ENCODE peak calls at places on chromosomes 12 and 14, in four cellular contexts. One of them, this sample, is unnamed.

GRCh38 chr12:79706156-79706555 is 15.4 kb upstream of the PAWR start:
- DNase-seq in H9: no peak
- DNase-seq in mesenchymal stem cell: no peak
- DNase-seq in neuronal stem cell: no peak
- DNase-seq in this sample: peak; percentile 94

GRCh38 chr12:78167510-78167909 is 336.8 kb downstream of the NAV3 start:
- DNase-seq in mesenchymal stem cell: no peak
- DNase-seq in neuronal stem cell: no peak
- DNase-seq in H9: no peak
- DNase-seq in this sample: no peak

GRCh38 chr14:102903248-102903888 is 19.1 kb upstream of the AMN start:
- DNase-seq in mesenchymal stem cell: no peak
- DNase-seq in neuronal stem cell: no peak
- DNase-seq in H9: no peak
- DNase-seq in this sample: no peak

GRCh38 chr14:35339761-35340406 is 47.7 kb downstream of the PSMA6 start:
- DNase-seq in mesenchymal stem cell: no peak
- DNase-seq in neuronal stem cell: no peak
- DNase-seq in H9: no peak
- DNase-seq in this sample: no peak

GRCh38 chr14:92507174-92507768 is 6.3 kb upstream of the RIN3 start:
- DNase-seq in mesenchymal stem cell: no peak
- DNase-seq in H9: no peak
- DNase-seq in neuronal stem cell: no peak
- DNase-seq in this sample: no peak

GRCh38 chr12:68648179-68648578 is 37.5 kb downstream of the RAP1B start:
- DNase-seq in H9: no peak
- DNase-seq in mesenchymal stem cell: peak; percentile 71
- DNase-seq in neuronal stem cell: no peak
- DNase-seq in this sample: no peak

GRCh38 chr12:64680235-64680634 is 69.9 kb downstream of the RASSF3 start:
- DNase-seq in mesenchymal stem cell: no peak
- DNase-seq in H9: no peak
- DNase-seq in neuronal stem cell: no peak
- DNase-seq in this sample: no peak

GRCh38 chr12:32896438-32897275 is at the start of gene PKP2:
- DNase-seq in H9: peak; percentile 97
- DNase-seq in mesenchymal stem cell: peak; percentile 45
- DNase-seq in neuronal stem cell: peak; percentile 69
- DNase-seq in this sample: peak; percentile 98

GRCh38 chr14:105491366-105492006 is 440 bp downstream of the TEDC1 start:
- DNase-seq in neuronal stem cell: no peak
- DNase-seq in mesenchymal stem cell: peak; percentile 49
- DNase-seq in H9: peak; percentile 80
- DNase-seq in this sample: peak; percentile 77

GRCh38 chr12:123085730-123086487 is 65.0 kb downstream of the PITPNM2 start:
- DNase-seq in neuronal stem cell: no peak
- DNase-seq in H9: no peak
- DNase-seq in mesenchymal stem cell: peak; percentile 46
- DNase-seq in this sample: no peak

GRCh38 chr12:119020377-119021360 is 39.3 kb downstream of the SRRM4 start:
- DNase-seq in neuronal stem cell: peak; percentile 69
- DNase-seq in mesenchymal stem cell: no peak
- DNase-seq in H9: peak; percentile 90
- DNase-seq in this sample: no peak

GRCh38 chr14:100012478-100012925 is 52.7 kb upstream of the EVL start:
- DNase-seq in mesenchymal stem cell: peak; percentile 56
- DNase-seq in H9: no peak
- DNase-seq in neuronal stem cell: no peak
- DNase-seq in this sample: no peak

GRCh38 chr12:56098592-56098991 is 5.8 kb upstream of the PA2G4 start:
- DNase-seq in H9: no peak
- DNase-seq in neuronal stem cell: no peak
- DNase-seq in mesenchymal stem cell: no peak
- DNase-seq in this sample: no peak

GRCh38 chr12:109779382-109779781 is 53.8 kb downstream of the TRPV4 start:
- DNase-seq in H9: peak; percentile 35
- DNase-seq in mesenchymal stem cell: peak; percentile 5
- DNase-seq in neuronal stem cell: no peak
- DNase-seq in this sample: peak; percentile 15

GRCh38 chr12:68932701-68933563 is at the start of gene CPM:
- DNase-seq in neuronal stem cell: peak; percentile 58
- DNase-seq in mesenchymal stem cell: peak; percentile 28
- DNase-seq in H9: peak; percentile 77
- DNase-seq in this sample: peak; percentile 93

GRCh38 chr12:103626498-103626897 is 39.4 kb downstream of the STAB2 start:
- DNase-seq in H9: peak; percentile 49
- DNase-seq in mesenchymal stem cell: peak; percentile 35
- DNase-seq in neuronal stem cell: peak; percentile 8
- DNase-seq in this sample: no peak

GRCh38 chr12:99620159-99620479 is 27.4 kb upstream of the GARIN6 start:
- DNase-seq in mesenchymal stem cell: no peak
- DNase-seq in H9: no peak
- DNase-seq in neuronal stem cell: no peak
- DNase-seq in this sample: no peak

GRCh38 chr14:55877942-55878341 is 240.3 kb upstream of the PELI2 start:
- DNase-seq in H9: no peak
- DNase-seq in neuronal stem cell: no peak
- DNase-seq in mesenchymal stem cell: no peak
- DNase-seq in this sample: peak; percentile 4

GRCh38 chr12:53695148-53696138 is 19.6 kb upstream of the ATP5MC2 start:
- DNase-seq in mesenchymal stem cell: peak; percentile 77
- DNase-seq in neuronal stem cell: peak; percentile 59
- DNase-seq in H9: peak; percentile 79
- DNase-seq in this sample: peak; percentile 53

GRCh38 chr12:103269962-103270361 is 225.8 kb downstream of the C12orf42 start:
- DNase-seq in neuronal stem cell: no peak
- DNase-seq in mesenchymal stem cell: peak; percentile 2
- DNase-seq in H9: no peak
- DNase-seq in this sample: no peak

GRCh38 chr14:99177046-99177655 is 94.8 kb downstream of the BCL11B start:
- DNase-seq in mesenchymal stem cell: no peak
- DNase-seq in neuronal stem cell: no peak
- DNase-seq in H9: peak; percentile 18
- DNase-seq in this sample: no peak

GRCh38 chr12:57459055-57459749 is 383 bp upstream of the GLI1 start:
- DNase-seq in neuronal stem cell: peak; percentile 94
- DNase-seq in mesenchymal stem cell: peak; percentile 96
- DNase-seq in H9: peak; percentile 99
- DNase-seq in this sample: peak; percentile 96

GRCh38 chr12:6550294-6551062 is 5.4 kb downstream of the IFFO1 start:
- DNase-seq in neuronal stem cell: no peak
- DNase-seq in mesenchymal stem cell: no peak
- DNase-seq in H9: no peak
- DNase-seq in this sample: no peak

GRCh38 chr12:20096430-20096829 is 271.9 kb upstream of the PDE3A start:
- DNase-seq in mesenchymal stem cell: peak; percentile 12
- DNase-seq in H9: no peak
- DNase-seq in neuronal stem cell: no peak
- DNase-seq in this sample: no peak

GRCh38 chr12:113613414-113613813 is 141.7 kb upstream of the LHX5 start:
- DNase-seq in H9: no peak
- DNase-seq in mesenchymal stem cell: no peak
- DNase-seq in neuronal stem cell: no peak
- DNase-seq in this sample: no peak

GRCh38 chr14:78345346-78345745 is 175.2 kb downstream of the NRXN3 start:
- DNase-seq in neuronal stem cell: no peak
- DNase-seq in H9: no peak
- DNase-seq in mesenchymal stem cell: no peak
- DNase-seq in this sample: no peak

GRCh38 chr14:61484826-61485584 is 163.6 kb downstream of the PRKCH start:
- DNase-seq in mesenchymal stem cell: no peak
- DNase-seq in neuronal stem cell: no peak
- DNase-seq in H9: no peak
- DNase-seq in this sample: peak; percentile 62

GRCh38 chr14:39884091-39884490 is 451.9 kb upstream of the FBXO33 start:
- DNase-seq in mesenchymal stem cell: no peak
- DNase-seq in neuronal stem cell: no peak
- DNase-seq in H9: no peak
- DNase-seq in this sample: peak; percentile 31

GRCh38 chr14:62957562-62957961 is 87.7 kb downstream of the KCNH5 start:
- DNase-seq in neuronal stem cell: no peak
- DNase-seq in H9: no peak
- DNase-seq in mesenchymal stem cell: peak; percentile 54
- DNase-seq in this sample: no peak

GRCh38 chr12:105051981-105052380 is 32.3 kb downstream of the ALDH1L2 start:
- DNase-seq in mesenchymal stem cell: no peak
- DNase-seq in neuronal stem cell: no peak
- DNase-seq in H9: no peak
- DNase-seq in this sample: no peak

GRCh38 chr12:11797993-11798720 is 148.7 kb downstream of the ETV6 start:
- DNase-seq in neuronal stem cell: no peak
- DNase-seq in mesenchymal stem cell: no peak
- DNase-seq in H9: no peak
- DNase-seq in this sample: no peak

GRCh38 chr12:66751432-66752113 is 72.7 kb upstream of the GRIP1 start:
- DNase-seq in mesenchymal stem cell: no peak
- DNase-seq in H9: no peak
- DNase-seq in neuronal stem cell: no peak
- DNase-seq in this sample: no peak

GRCh38 chr14:56494167-56494566 is 85.4 kb upstream of the TMEM260 start:
- DNase-seq in H9: no peak
- DNase-seq in neuronal stem cell: no peak
- DNase-seq in mesenchymal stem cell: no peak
- DNase-seq in this sample: no peak

GRCh38 chr12:62379026-62379722 is 87.5 kb upstream of the MON2 start:
- DNase-seq in neuronal stem cell: no peak
- DNase-seq in H9: no peak
- DNase-seq in mesenchymal stem cell: no peak
- DNase-seq in this sample: no peak

GRCh38 chr12:72273851-72274284 is 1.7 kb downstream of the TRHDE start:
- DNase-seq in mesenchymal stem cell: peak; percentile 30
- DNase-seq in H9: peak; percentile 45
- DNase-seq in neuronal stem cell: no peak
- DNase-seq in this sample: no peak

GRCh38 chr12:72271741-72272661 is at the start of gene TRHDE:
- DNase-seq in mesenchymal stem cell: peak; percentile 76
- DNase-seq in neuronal stem cell: peak; percentile 61
- DNase-seq in H9: peak; percentile 78
- DNase-seq in this sample: peak; percentile 32

GRCh38 chr12:72271401-72271740 is 799 bp upstream of the TRHDE start:
- DNase-seq in mesenchymal stem cell: peak; percentile 74
- DNase-seq in neuronal stem cell: peak; percentile 68
- DNase-seq in H9: no peak
- DNase-seq in this sample: no peak

GRCh38 chr12:72273499-72273837 is 1.3 kb downstream of the TRHDE start:
- DNase-seq in H9: no peak
- DNase-seq in mesenchymal stem cell: no peak
- DNase-seq in neuronal stem cell: no peak
- DNase-seq in this sample: no peak

DNA sequence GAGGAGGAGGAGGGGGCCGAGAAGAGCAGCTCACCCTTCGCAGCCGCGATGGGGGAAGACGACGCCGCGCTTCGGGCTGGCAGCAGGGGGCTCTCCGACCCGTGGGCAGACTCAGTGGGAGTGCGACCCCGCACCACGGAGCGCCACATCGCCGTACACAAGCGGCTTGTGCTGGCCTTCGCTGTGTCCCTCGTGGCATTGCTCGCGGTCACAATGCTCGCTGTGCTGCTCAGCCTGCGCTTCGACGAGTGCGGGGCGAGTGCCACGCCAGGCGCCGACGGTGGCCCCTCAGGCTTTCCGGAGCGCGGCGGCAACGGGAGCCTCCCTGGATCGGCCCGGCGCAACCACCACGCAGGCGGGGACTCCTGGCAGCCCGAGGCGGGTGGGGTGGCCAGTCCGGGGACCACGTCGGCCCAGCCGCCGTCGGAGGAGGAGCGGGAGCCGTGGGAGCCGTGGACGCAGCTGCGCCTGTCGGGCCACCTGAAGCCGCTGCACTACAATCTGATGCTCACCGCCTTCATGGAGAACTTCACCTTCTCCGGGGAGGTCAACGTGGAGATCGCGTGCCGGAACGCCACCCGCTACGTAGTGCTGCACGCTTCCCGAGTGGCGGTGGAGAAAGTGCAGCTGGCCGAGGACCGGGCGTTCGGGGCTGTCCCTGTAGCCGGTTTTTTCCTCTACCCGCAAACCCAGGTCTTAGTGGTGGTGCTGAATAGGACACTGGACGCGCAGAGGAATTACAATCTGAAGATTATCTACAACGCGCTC is 745 bp downstream of the TRHDE start:
- DNase-seq in H9: peak; percentile 46
- DNase-seq in neuronal stem cell: peak; percentile 27
- DNase-seq in mesenchymal stem cell: peak; percentile 80
- DNase-seq in this sample: no peak
- H2BK12ac ChIP-seq in H9: no peak overlapping the region
- H2BK12ac ChIP-seq in neuronal stem cell: peak overlapping the region; percentile 94
- H2BK12ac ChIP-seq in mesenchymal stem cell: peak overlapping the region; percentile 33
- H2BK12ac ChIP-seq in this sample: no peak overlapping the region

DNA sequence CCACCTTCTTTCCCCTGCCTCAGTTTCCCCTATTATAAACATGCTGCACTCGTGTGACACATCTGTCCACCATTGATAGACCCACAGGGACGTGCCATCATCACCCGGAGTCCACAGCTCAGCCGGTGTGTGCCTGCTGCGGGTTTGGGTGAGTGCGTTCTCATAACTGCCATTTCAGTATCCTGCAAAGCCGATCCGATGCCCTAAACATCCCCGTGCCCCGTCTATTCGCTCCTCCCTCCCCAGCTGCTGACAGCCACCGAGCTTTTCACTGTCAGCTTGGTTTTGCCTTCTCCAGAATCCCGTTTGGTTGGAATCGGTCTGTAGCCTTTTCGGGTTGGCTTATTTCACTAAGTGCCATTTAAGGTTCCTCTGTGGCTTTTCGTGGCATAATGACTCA is 3.9 kb downstream of the LRCOL1 start:
- DNase-seq in H9: no peak
- DNase-seq in neuronal stem cell: no peak
- DNase-seq in mesenchymal stem cell: no peak
- DNase-seq in this sample: no peak
- H2AFZ ChIP-seq in H9: no peak overlapping the region
- H2AFZ ChIP-seq in neuronal stem cell: no peak overlapping the region
- H2AFZ ChIP-seq in mesenchymal stem cell: no peak overlapping the region
- H2AFZ ChIP-seq in this sample: no peak overlapping the region

GRCh38 chr12:52278530-52278929 is 4.1 kb downstream of the KRT86 start:
- DNase-seq in mesenchymal stem cell: no peak
- DNase-seq in H9: no peak
- DNase-seq in neuronal stem cell: no peak
- DNase-seq in this sample: no peak

GRCh38 chr12:52274521-52274920 is at the start of gene KRT86:
- DNase-seq in H9: no peak
- DNase-seq in mesenchymal stem cell: no peak
- DNase-seq in neuronal stem cell: no peak
- DNase-seq in this sample: no peak

GRCh38 chr12:52277486-52278245 is 3.2 kb downstream of the KRT86 start:
- DNase-seq in H9: peak; percentile 24
- DNase-seq in neuronal stem cell: no peak
- DNase-seq in mesenchymal stem cell: no peak
- DNase-seq in this sample: no peak

GRCh38 chr12:52278931-52279682 is 4.7 kb downstream of the KRT86 start:
- DNase-seq in mesenchymal stem cell: peak; percentile 67
- DNase-seq in neuronal stem cell: peak; percentile 69
- DNase-seq in H9: peak; percentile 88
- DNase-seq in this sample: peak; percentile 88

GRCh38 chr12:52275686-52276085 is 1.2 kb downstream of the KRT86 start:
- DNase-seq in H9: no peak
- DNase-seq in mesenchymal stem cell: no peak
- DNase-seq in neuronal stem cell: no peak
- DNase-seq in this sample: no peak
- H2BK12ac ChIP-seq in H9: no peak overlapping the region
- H2BK12ac ChIP-seq in mesenchymal stem cell: no peak overlapping the region
- H2BK12ac ChIP-seq in neuronal stem cell: no peak overlapping the region
- H2BK12ac ChIP-seq in this sample: no peak overlapping the region

GRCh38 chr12:93802293-93802692 is 125.1 kb downstream of the CRADD start:
- DNase-seq in H9: no peak
- DNase-seq in mesenchymal stem cell: no peak
- DNase-seq in neuronal stem cell: no peak
- DNase-seq in this sample: no peak
- H2AFZ ChIP-seq in H9: no peak overlapping the region
- H2AFZ ChIP-seq in mesenchymal stem cell: no peak overlapping the region
- H2AFZ ChIP-seq in neuronal stem cell: no peak overlapping the region
- H2AFZ ChIP-seq in this sample: no peak overlapping the region